ENCODE peak calls at places on chromosome 2, in five cellular contexts. D, B, Z, Y and T are unnamed samples.

GRCh38 chr2:236753611-236754010 is 184.0 kb downstream of the ACKR3 start:
- DNase-seq in D (no peak), B (no peak), Z (no peak), Y (no peak), T (no peak)

GRCh38 chr2:73018188-73018825 is 53.2 kb downstream of the SFXN5 start:
- DNase-seq in D (no peak), B (no peak), Z (no peak), Y (no peak), T (peak; percentile 37)

GRCh38 chr2:109558076-109558882 is 55.5 kb downstream of the SEPTIN10 start:
- DNase-seq in D (no peak), B (no peak), Z (peak; percentile 77), Y (no peak), T (peak; percentile 66)

GRCh38 chr2:112725545-112726457 is 5.0 kb downstream of the NT5DC4 start:
- DNase-seq in D (no peak), B (no peak), Z (no peak), Y (no peak), T (no peak)

GRCh38 chr2:28475088-28475580 is 20.7 kb upstream of the PLB1 start:
- DNase-seq in D (no peak), B (no peak), Z (no peak), Y (no peak), T (no peak)

GRCh38 chr2:27214936-27215335 is 2.2 kb upstream of the CAD start:
- DNase-seq in D (no peak), B (no peak), Z (no peak), Y (no peak), T (no peak)

GRCh38 chr2:65294701-65295100 is 67.1 kb downstream of the ACTR2 start:
- DNase-seq in D (no peak), B (no peak), Z (no peak), Y (no peak), T (no peak)

GRCh38 chr2:203934711-203935438 is 1.7 kb upstream of the ICOS start:
- DNase-seq in D (no peak), B (no peak), Z (no peak), Y (no peak), T (no peak)

GRCh38 chr2:209523041-209523740 is 99.3 kb downstream of the MAP2 start:
- DNase-seq in D (no peak), B (no peak), Z (no peak), Y (no peak), T (peak; percentile 53)

GRCh38 chr2:179853108-179853507 is 8.3 kb downstream of the ZNF385B start:
- DNase-seq in D (no peak), B (no peak), Z (no peak), Y (no peak), T (no peak)

GRCh38 chr2:16248571-16249105 is 308.3 kb downstream of the MYCN start:
- DNase-seq in D (no peak), B (no peak), Z (no peak), Y (no peak), T (no peak)

GRCh38 chr2:215772003-215772402 is 241.3 kb downstream of the MREG start:
- DNase-seq in D (peak; percentile 45), B (no peak), Z (peak; percentile 50), Y (no peak), T (no peak)

GRCh38 chr2:15242936-15243461 is 318.1 kb downstream of the NBAS start:
- DNase-seq in D (no peak), B (no peak), Z (no peak), Y (no peak), T (no peak)

GRCh38 chr2:58027029-58027428 is 19.6 kb upstream of the VRK2 start:
- DNase-seq in D (no peak), B (no peak), Z (no peak), Y (no peak), T (no peak)

GRCh38 chr2:151051584-151052220 is 210.0 kb downstream of the RBM43 start:
- DNase-seq in D (no peak), B (no peak), Z (peak; percentile 67), Y (peak; percentile 46), T (peak; percentile 77)

GRCh38 chr2:24926602-24927252 is 6.7 kb upstream of the ADCY3 start:
- DNase-seq in D (peak; percentile 84), B (peak; percentile 63), Z (no peak), Y (peak; percentile 84), T (peak; percentile 34)

GRCh38 chr2:210539035-210539434 is 17.4 kb upstream of the CPS1 start:
- DNase-seq in D (no peak), B (no peak), Z (no peak), Y (no peak), T (no peak)

GRCh38 chr2:174158003-174158402 is 90.3 kb downstream of the OLA1 start:
- DNase-seq in D (no peak), B (no peak), Z (peak; percentile 38), Y (no peak), T (peak; percentile 57)

GRCh38 chr2:105261061-105261460 is 19.5 kb downstream of the GPR45 start:
- DNase-seq in D (no peak), B (no peak), Z (peak; percentile 90), Y (no peak), T (peak; percentile 75)

GRCh38 chr2:179805001-179805400 is 56.4 kb downstream of the ZNF385B start:
- DNase-seq in D (no peak), B (no peak), Z (no peak), Y (no peak), T (no peak)

GRCh38 chr2:208426414-208426813 is 19.8 kb downstream of the PTH2R start:
- DNase-seq in D (no peak), B (no peak), Z (no peak), Y (no peak), T (no peak)

GRCh38 chr2:240506406-240507059 is 51.3 kb downstream of the ANKMY1 start:
- DNase-seq in D (no peak), B (no peak), Z (no peak), Y (no peak), T (no peak)

GRCh38 chr2:69043736-69044400 is 30.9 kb downstream of the ANTXR1 start:
- DNase-seq in D (no peak), B (no peak), Z (no peak), Y (no peak), T (no peak)

GRCh38 chr2:17899871-17900270 is 21.4 kb downstream of the KCNS3 start:
- DNase-seq in D (no peak), B (no peak), Z (no peak), Y (no peak), T (no peak)

GRCh38 chr2:3198119-3198518 is 179.5 kb downstream of the EIPR1 start:
- DNase-seq in D (no peak), B (no peak), Z (no peak), Y (no peak), T (no peak)

GRCh38 chr2:10481666-10482157 is 33.6 kb upstream of the ODC1 start:
- DNase-seq in D (no peak), B (no peak), Z (no peak), Y (no peak), T (no peak)

DNA sequence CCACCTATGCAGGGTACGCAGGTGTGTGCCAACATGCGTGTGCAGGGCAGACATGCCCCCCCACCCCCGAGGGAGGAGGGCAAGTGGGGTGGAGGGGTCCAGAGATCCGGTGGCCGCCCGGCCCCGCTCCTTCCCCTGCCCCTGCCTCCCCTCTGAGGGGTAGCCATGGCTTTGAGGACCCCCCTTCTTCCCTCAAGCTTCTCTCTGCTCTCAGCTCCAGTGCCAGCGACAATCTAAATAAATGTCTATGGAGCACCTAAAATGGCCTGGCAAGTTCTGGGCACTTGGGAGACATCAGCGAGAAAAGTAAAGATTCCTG is 91.9 kb downstream of the ZFP36L2 start:
- DNase-seq in D (no peak), B (no peak), Z (no peak), Y (no peak), T (no peak)
- H3K4me1 ChIP-seq in D (peaks cover 14% of the 10 kb centered on the region), B (peaks cover 76% of the 10 kb centered on the region), Z (peaks cover 25% of the 10 kb centered on the region), Y (peaks cover 38% of the 10 kb centered on the region), T (peaks cover 1% of the 10 kb centered on the region)

GRCh38 chr2:207144191-207144795 is 21.5 kb downstream of the KLF7 start:
- DNase-seq in D (no peak), B (no peak), Z (no peak), Y (no peak), T (no peak)
- H3K27ac ChIP-seq in D (peak overlapping the region; percentile 99), B (peak overlapping the region; percentile 69), Z (peak overlapping the region; percentile 66), Y (peak overlapping the region; percentile 100), T (peak overlapping the region; percentile 68)

GRCh38 chr2:170817247-170817998 is 736 bp downstream of the GAD1 start:
- DNase-seq in D (no peak), B (no peak), Z (peak; percentile 49), Y (no peak), T (peak; percentile 39)

GRCh38 chr2:170817999-170818293 is 1.3 kb downstream of the GAD1 start:
- DNase-seq in D (no peak), B (no peak), Z (no peak), Y (no peak), T (no peak)

GRCh38 chr2:170815746-170816498 is 765 bp upstream of the GAD1 start:
- DNase-seq in D (peak; percentile 45), B (peak; percentile 48), Z (peak; percentile 57), Y (no peak), T (peak; percentile 48)

GRCh38 chr2:170815311-170815710 is 1.4 kb upstream of the GAD1 start:
- DNase-seq in D (no peak), B (no peak), Z (no peak), Y (no peak), T (no peak)

DNA sequence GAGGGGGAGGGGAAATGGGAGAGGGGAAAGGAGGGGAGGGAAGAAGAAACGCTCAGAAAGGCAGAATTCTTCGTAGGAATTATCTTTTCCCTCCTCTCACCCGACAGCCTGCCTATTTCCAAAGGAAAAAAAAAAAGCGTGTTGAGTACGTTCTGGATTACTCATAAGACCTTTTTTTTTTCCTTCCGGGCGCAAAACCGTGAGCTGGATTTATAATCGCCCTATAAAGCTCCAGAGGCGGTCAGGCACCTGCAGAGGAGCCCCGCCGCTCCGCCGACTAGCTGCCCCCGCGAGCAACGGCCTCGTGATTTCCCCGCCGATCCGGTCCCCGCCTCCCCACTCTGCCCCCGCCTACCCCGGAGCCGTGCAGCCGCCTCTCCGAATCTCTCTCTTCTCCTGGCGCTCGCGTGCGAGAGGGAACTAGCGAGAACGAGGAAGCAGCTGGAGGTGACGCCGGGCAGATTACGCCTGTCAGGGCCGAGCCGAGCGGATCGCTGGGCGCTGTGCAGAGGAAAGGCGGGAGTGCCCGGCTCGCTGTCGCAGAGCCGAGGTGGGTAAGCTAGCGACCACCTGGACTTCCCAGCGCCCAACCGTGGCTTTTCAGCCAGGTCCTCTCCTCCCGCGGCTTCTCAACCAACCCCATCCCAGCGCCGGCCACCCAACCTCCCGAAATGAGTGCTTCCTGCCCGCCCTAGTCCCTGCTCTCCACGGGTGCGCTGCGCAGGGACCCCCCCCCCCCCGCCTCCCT is at the start of gene GAD1:
- DNase-seq in D (no peak), B (peak; percentile 72), Z (peak; percentile 48), Y (peak; percentile 74), T (peak; percentile 52)
- H3K4me3 ChIP-seq in D (peak within 1 kb of the TSS; percentile 42), B (peak within 1 kb of the TSS; percentile 53), Z (peak within 1 kb of the TSS; percentile 31), Y (peak within 1 kb of the TSS; percentile 68), T (peak within 1 kb of the TSS; percentile 40)

DNA sequence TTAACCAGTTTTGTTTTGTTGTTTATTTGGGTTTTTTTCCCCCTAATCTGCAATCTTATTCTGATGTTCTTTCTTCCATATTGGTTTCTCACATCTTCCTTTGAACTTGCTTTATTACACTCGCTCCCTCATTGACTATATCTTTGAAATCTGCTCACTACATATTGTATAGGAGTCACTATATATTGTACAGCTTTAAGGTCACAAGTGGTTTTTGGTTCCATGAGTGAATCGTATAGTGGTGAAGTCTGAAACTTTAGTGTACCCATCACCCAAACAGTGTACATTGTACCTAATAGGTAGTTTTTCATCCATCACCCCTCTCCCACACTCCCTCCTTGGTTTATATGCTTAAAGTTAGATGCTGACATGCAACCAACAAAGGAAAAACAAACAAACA is 11.3 kb upstream of the BZW1 start:
- DNase-seq in D (no peak), B (no peak), Z (no peak), Y (no peak), T (no peak)
- H3K4me1 ChIP-seq in D (peaks cover 5% of the 10 kb centered on the region), B (peaks cover 13% of the 10 kb centered on the region), Z (no peaks in the 10 kb centered on the region), Y (peaks cover 5% of the 10 kb centered on the region), T (no peaks in the 10 kb centered on the region)